ENCODE peak calls at places on chromosomes 5 and 9, in seven cellular contexts. D is cardiac muscle cell, Y is ecto neural progenitor cell, V is cardiac septum, T is NCI-H2029, I is NCI-H1092, F is mammary epithelial cell. U is an unnamed sample.

GRCh38 chr5:71586052-71586940 is 844 bp upstream of the MCCC2 start:
- DNase-seq in Y (no peak), F (peak), V (no peak), T (peak), D (peak), I (no peak), U (no peak)

GRCh38 chr9:115969096-115969495 is 184.5 kb upstream of the PAPPA start:
- DNase-seq in Y (no peak), I (no peak), T (no peak), D (peak), F (no peak), V (no peak), U (no peak)

GRCh38 chr9:113541019-113541900 is 77.7 kb downstream of the RGS3 start:
- DNase-seq in Y (peak), D (peak), V (peak), T (peak), I (no peak), F (peak), U (peak)

GRCh38 chr5:1413611-1414241 is 31.5 kb downstream of the SLC6A3 start:
- DNase-seq in F (no peak), D (no peak), Y (no peak), V (no peak), T (no peak), I (no peak), U (no peak)

GRCh38 chr9:76400534-76401096 is 6.4 kb upstream of the RFK start:
- DNase-seq in F (peak), I (no peak), V (no peak), Y (no peak), D (no peak), T (no peak), U (no peak)

GRCh38 chr5:51347704-51348103 is 35.5 kb upstream of the ISL1 start:
- DNase-seq in T (no peak), V (no peak), F (no peak), I (no peak), D (no peak), Y (no peak), U (peak)

GRCh38 chr9:100637787-100638186 is 59.9 kb downstream of the CAVIN4 start:
- DNase-seq in V (no peak), T (no peak), I (no peak), D (no peak), F (no peak), Y (peak), U (no peak)

GRCh38 chr5:66897355-66897754 is 299.2 kb downstream of the CD180 start:
- DNase-seq in V (no peak), Y (no peak), I (no peak), T (no peak), D (no peak), F (no peak), U (no peak)

GRCh38 chr5:5678909-5679308 is 256.4 kb downstream of the ICE1 start:
- DNase-seq in Y (no peak), V (no peak), D (peak), T (no peak), I (no peak), F (no peak), U (no peak)

GRCh38 chr5:14184725-14185124 is 41.6 kb downstream of the TRIO start:
- DNase-seq in T (no peak), D (no peak), F (no peak), Y (no peak), V (no peak), I (no peak), U (no peak)

GRCh38 chr9:78358329-78359051 is 61.6 kb downstream of the PSAT1 start:
- DNase-seq in V (no peak), T (no peak), D (no peak), I (no peak), F (peak), Y (no peak), U (no peak)

GRCh38 chr5:55320571-55320970 is 12.8 kb downstream of the MTREX start:
- DNase-seq in F (no peak), T (no peak), I (no peak), V (no peak), D (peak), Y (no peak), U (no peak)

GRCh38 chr5:181160144-181160754 is 12.9 kb downstream of the OR2V2 start:
- DNase-seq in I (no peak), Y (peak), D (peak), F (peak), V (no peak), T (no peak), U (peak)

GRCh38 chr5:124232517-124232916 is 513.9 kb downstream of the ZNF608 start:
- DNase-seq in D (no peak), T (no peak), V (no peak), F (no peak), Y (no peak), I (no peak), U (no peak)

GRCh38 chr5:6788439-6788838 is 75.2 kb downstream of the TENT4A start:
- DNase-seq in V (no peak), F (peak), T (no peak), Y (no peak), I (no peak), D (no peak), U (no peak)

GRCh38 chr9:7161469-7161868 is 403.7 kb downstream of the KDM4C start:
- DNase-seq in D (no peak), V (no peak), Y (no peak), I (no peak), T (no peak), F (no peak), U (no peak)

GRCh38 chr5:156020650-156021049 is 306.3 kb upstream of the SGCD start:
- DNase-seq in Y (no peak), V (no peak), T (no peak), I (no peak), D (no peak), F (no peak), U (no peak)

GRCh38 chr9:18448101-18448500 is 25.9 kb upstream of the ADAMTSL1 start:
- DNase-seq in I (no peak), Y (no peak), T (no peak), V (no peak), F (no peak), D (no peak), U (peak)

GRCh38 chr5:73299017-73299630 is 126.1 kb downstream of the TMEM174 start:
- DNase-seq in D (no peak), I (no peak), T (no peak), F (peak), V (no peak), Y (peak), U (no peak)

GRCh38 chr9:133008824-133009223 is 22.0 kb upstream of the GTF3C5 start:
- DNase-seq in T (no peak), F (peak), Y (no peak), D (no peak), V (no peak), I (no peak), U (no peak)

GRCh38 chr5:759111-759741 is 25.3 kb downstream of the ZDHHC11B start:
- DNase-seq in I (no peak), T (no peak), Y (peak), F (no peak), D (peak), V (peak), U (no peak)

GRCh38 chr9:137049544-137050449 is 3.8 kb upstream of the NPDC1 start:
- DNase-seq in V (no peak), T (peak), I (peak), Y (peak), F (no peak), D (peak), U (peak)

GRCh38 chr9:126956929-126957686 is 42.5 kb downstream of the RALGPS1 start:
- DNase-seq in F (peak), T (peak), I (peak), D (peak), Y (no peak), V (no peak), U (peak)

GRCh38 chr5:94746731-94747124 is 128.3 kb downstream of the SLF1 start:
- DNase-seq in F (no peak), D (peak), I (no peak), V (no peak), T (no peak), Y (no peak), U (no peak)

GRCh38 chr5:63053019-63053638 is 474.5 kb downstream of the LRRC70 start:
- DNase-seq in V (no peak), F (no peak), Y (no peak), D (peak), T (no peak), I (no peak), U (no peak)

GRCh38 chr5:73822989-73823339 is 197.0 kb downstream of the ARHGEF28 start:
- DNase-seq in V (no peak), I (no peak), F (peak), Y (no peak), T (peak), D (peak), U (no peak)

U was measured in cerebellar cortex.